ENCODE peak calls at places on chromosomes 7 and 10, in six cellular contexts. C, P, D, F, Z and H are unnamed samples.

GRCh38 chr10:6491841-6492609 is 88.1 kb downstream of the PRKCQ start:
- DNase-seq in Z (no peak), F (no peak), D (no peak), P (no peak), C (no peak), H (no peak)

GRCh38 chr7:30850426-30850825 is 61.2 kb upstream of the AQP1 start:
- DNase-seq in Z (no peak), F (no peak), P (peak), D (no peak), C (no peak), H (no peak)

GRCh38 chr7:13057462-13058200 is 370.2 kb downstream of the ARL4A start:
- DNase-seq in P (no peak), C (no peak), Z (no peak), F (no peak), D (peak), H (no peak)

GRCh38 chr10:4710858-4711257 is 115.1 kb upstream of the AKR1E2 start:
- DNase-seq in Z (no peak), C (no peak), F (no peak), D (no peak), P (no peak), H (no peak)

GRCh38 chr10:61835069-61835908 is 66.2 kb upstream of the ARID5B start:
- DNase-seq in Z (no peak), P (no peak), F (no peak), D (no peak), C (peak), H (no peak)

GRCh38 chr10:61821153-61821552 is 80.3 kb upstream of the ARID5B start:
- DNase-seq in C (no peak), P (no peak), Z (no peak), F (no peak), D (no peak), H (no peak)

GRCh38 chr7:155878674-155879073 is 66.4 kb upstream of the SHH start:
- DNase-seq in Z (no peak), C (no peak), D (no peak), P (peak), F (no peak), H (no peak)

GRCh38 chr10:17544465-17544864 is 72.7 kb downstream of the HACD1 start:
- DNase-seq in P (no peak), F (no peak), C (no peak), D (no peak), Z (no peak), H (no peak)

GRCh38 chr7:153190452-153190851 is 430.9 kb downstream of the ACTR3B start:
- DNase-seq in P (no peak), Z (no peak), C (no peak), D (no peak), F (no peak), H (no peak)

GRCh38 chr7:36736827-36737211 is 12.5 kb upstream of the AOAH start:
- DNase-seq in C (no peak), Z (no peak), D (peak), P (peak), F (no peak), H (no peak)

GRCh38 chr10:34689053-34689452 is 126.0 kb downstream of the PARD3 start:
- DNase-seq in D (no peak), F (no peak), C (no peak), Z (no peak), P (no peak), H (no peak)

GRCh38 chr7:155203059-155203881 is 94.4 kb upstream of the INSIG1 start:
- DNase-seq in P (peak), C (no peak), F (no peak), Z (no peak), D (no peak), H (no peak)

GRCh38 chr7:94008537-94008936 is 4.4 kb upstream of the BET1 start:
- DNase-seq in D (no peak), C (no peak), P (no peak), F (no peak), Z (no peak), H (no peak)

GRCh38 chr10:76550806-76551205 is 1086.8 kb downstream of the KCNMA1 start:
- DNase-seq in F (no peak), P (no peak), C (no peak), D (no peak), Z (no peak), H (no peak)

GRCh38 chr7:1567082-1567771 is 2.6 kb downstream of the PSMG3 start:
- DNase-seq in Z (no peak), D (no peak), C (peak), F (no peak), P (no peak), H (no peak)

GRCh38 chr10:97321807-97322195 is 2.7 kb downstream of the FRAT1 start:
- DNase-seq in D (peak), C (no peak), P (no peak), F (no peak), Z (no peak), H (peak)